ENCODE peak calls at places on chromosomes 3 and 15, in five cellular contexts. One of them, this sample, is unnamed.
A peak's percentile ranks its signal among the peaks of the same experiment; 100 is the strongest.

GRCh38 chr3:45154641-45155147 is 8.5 kb upstream of the CDCP1 start:
- DNase-seq in GM23248: peak; percentile 92
- DNase-seq in CD8-positive, alpha-beta memory T cell: no peak
- DNase-seq in IMR-90: peak; percentile 69
- DNase-seq in mesendoderm: no peak
- DNase-seq in this sample: peak; percentile 95

GRCh38 chr3:57163751-57164150 is 1.4 kb downstream of the IL17RD start:
- DNase-seq in GM23248: peak; percentile 54
- DNase-seq in CD8-positive, alpha-beta memory T cell: no peak
- DNase-seq in IMR-90: no peak
- DNase-seq in mesendoderm: peak; percentile 41
- DNase-seq in this sample: peak; percentile 35

GRCh38 chr15:80856809-80857377 is 77.7 kb downstream of the CEMIP start:
- DNase-seq in GM23248: peak; percentile 48
- DNase-seq in CD8-positive, alpha-beta memory T cell: no peak
- DNase-seq in IMR-90: no peak
- DNase-seq in mesendoderm: peak; percentile 44
- DNase-seq in this sample: no peak

GRCh38 chr3:105039004-105039403 is 327.7 kb upstream of the ALCAM start:
- DNase-seq in GM23248: no peak
- DNase-seq in CD8-positive, alpha-beta memory T cell: no peak
- DNase-seq in IMR-90: no peak
- DNase-seq in mesendoderm: no peak
- DNase-seq in this sample: no peak

GRCh38 chr3:100042144-100042543 is 72.2 kb downstream of the FILIP1L start:
- DNase-seq in GM23248: peak; percentile 91
- DNase-seq in CD8-positive, alpha-beta memory T cell: no peak
- DNase-seq in IMR-90: peak; percentile 93
- DNase-seq in mesendoderm: no peak
- DNase-seq in this sample: peak; percentile 91

GRCh38 chr3:136193273-136194043 is 2.7 kb downstream of the MSL2 start:
- DNase-seq in GM23248: peak; percentile 38
- DNase-seq in CD8-positive, alpha-beta memory T cell: no peak
- DNase-seq in IMR-90: no peak
- DNase-seq in mesendoderm: peak; percentile 50
- DNase-seq in this sample: peak; percentile 35

GRCh38 chr15:78928616-78929093 is 16.2 kb downstream of the CTSH start:
- DNase-seq in GM23248: no peak
- DNase-seq in CD8-positive, alpha-beta memory T cell: no peak
- DNase-seq in IMR-90: no peak
- DNase-seq in mesendoderm: no peak
- DNase-seq in this sample: no peak

GRCh38 chr3:160643994-160644393 is 33.0 kb upstream of the ARL14 start:
- DNase-seq in GM23248: peak; percentile 41
- DNase-seq in CD8-positive, alpha-beta memory T cell: no peak
- DNase-seq in IMR-90: peak; percentile 17
- DNase-seq in mesendoderm: peak; percentile 19
- DNase-seq in this sample: no peak

GRCh38 chr15:56242576-56243116 is 1.0 kb downstream of the RFX7 start:
- DNase-seq in GM23248: peak; percentile 32
- DNase-seq in CD8-positive, alpha-beta memory T cell: no peak
- DNase-seq in IMR-90: no peak
- DNase-seq in mesendoderm: no peak
- DNase-seq in this sample: peak; percentile 22

GRCh38 chr3:114651555-114651954 is 357.7 kb downstream of the TIGIT start:
- DNase-seq in GM23248: no peak
- DNase-seq in CD8-positive, alpha-beta memory T cell: no peak
- DNase-seq in IMR-90: no peak
- DNase-seq in mesendoderm: no peak
- DNase-seq in this sample: no peak

GRCh38 chr3:72287941-72288340 is 503.0 kb upstream of the PROK2 start:
- DNase-seq in GM23248: no peak
- DNase-seq in CD8-positive, alpha-beta memory T cell: no peak
- DNase-seq in IMR-90: no peak
- DNase-seq in mesendoderm: no peak
- DNase-seq in this sample: peak; percentile 31

GRCh38 chr15:84722628-84723027 is 6.7 kb upstream of the SEC11A start:
- DNase-seq in GM23248: no peak
- DNase-seq in CD8-positive, alpha-beta memory T cell: no peak
- DNase-seq in IMR-90: no peak
- DNase-seq in mesendoderm: no peak
- DNase-seq in this sample: peak; percentile 29

GRCh38 chr3:185200639-185201038 is 47.8 kb upstream of the C3orf70 start:
- DNase-seq in GM23248: peak; percentile 85
- DNase-seq in CD8-positive, alpha-beta memory T cell: no peak
- DNase-seq in IMR-90: peak; percentile 79
- DNase-seq in mesendoderm: no peak
- DNase-seq in this sample: peak; percentile 95

GRCh38 chr3:20622304-20622703 is 436.3 kb upstream of the SGO1 start:
- DNase-seq in GM23248: peak; percentile 95
- DNase-seq in CD8-positive, alpha-beta memory T cell: no peak
- DNase-seq in IMR-90: peak; percentile 72
- DNase-seq in mesendoderm: no peak
- DNase-seq in this sample: peak; percentile 3

GRCh38 chr15:84947947-84948830 is 33.5 kb upstream of the PDE8A start:
- DNase-seq in GM23248: peak; percentile 97
- DNase-seq in CD8-positive, alpha-beta memory T cell: no peak
- DNase-seq in IMR-90: peak; percentile 96
- DNase-seq in mesendoderm: no peak
- DNase-seq in this sample: peak; percentile 77

GRCh38 chr3:147712357-147712756 is 303.2 kb downstream of the ZIC1 start:
- DNase-seq in GM23248: no peak
- DNase-seq in CD8-positive, alpha-beta memory T cell: no peak
- DNase-seq in IMR-90: no peak
- DNase-seq in mesendoderm: peak; percentile 4
- DNase-seq in this sample: no peak

GRCh38 chr15:59296181-59296617 is 76.5 kb downstream of the MYO1E start:
- DNase-seq in GM23248: peak; percentile 92
- DNase-seq in CD8-positive, alpha-beta memory T cell: no peak
- DNase-seq in IMR-90: peak; percentile 86
- DNase-seq in mesendoderm: no peak
- DNase-seq in this sample: peak; percentile 42

GRCh38 chr15:88185584-88185983 is 71.0 kb downstream of the NTRK3 start:
- DNase-seq in GM23248: no peak
- DNase-seq in CD8-positive, alpha-beta memory T cell: no peak
- DNase-seq in IMR-90: no peak
- DNase-seq in mesendoderm: no peak
- DNase-seq in this sample: no peak

GRCh38 chr3:118607915-118608820 is 426.5 kb downstream of the IGSF11 start:
- DNase-seq in GM23248: no peak
- DNase-seq in CD8-positive, alpha-beta memory T cell: no peak
- DNase-seq in IMR-90: no peak
- DNase-seq in mesendoderm: no peak
- DNase-seq in this sample: no peak

GRCh38 chr3:106117490-106117858 is 248.7 kb upstream of the CBLB start:
- DNase-seq in GM23248: no peak
- DNase-seq in CD8-positive, alpha-beta memory T cell: no peak
- DNase-seq in IMR-90: no peak
- DNase-seq in mesendoderm: no peak
- DNase-seq in this sample: peak; percentile 43

GRCh38 chr3:114674041-114674440 is 380.2 kb downstream of the TIGIT start:
- DNase-seq in GM23248: no peak
- DNase-seq in CD8-positive, alpha-beta memory T cell: no peak
- DNase-seq in IMR-90: peak; percentile 70
- DNase-seq in mesendoderm: no peak
- DNase-seq in this sample: peak; percentile 42

GRCh38 chr15:31815411-31816155 is 214.7 kb upstream of the CHRNA7 start:
- DNase-seq in GM23248: no peak
- DNase-seq in CD8-positive, alpha-beta memory T cell: no peak
- DNase-seq in IMR-90: no peak
- DNase-seq in mesendoderm: no peak
- DNase-seq in this sample: no peak

GRCh38 chr15:68638953-68639500 is 60.2 kb downstream of the CORO2B start:
- DNase-seq in GM23248: peak; percentile 79
- DNase-seq in CD8-positive, alpha-beta memory T cell: no peak
- DNase-seq in IMR-90: peak; percentile 57
- DNase-seq in mesendoderm: no peak
- DNase-seq in this sample: peak; percentile 15

GRCh38 chr15:68639926-68640600 is 61.3 kb downstream of the CORO2B start:
- DNase-seq in GM23248: peak; percentile 67
- DNase-seq in CD8-positive, alpha-beta memory T cell: no peak
- DNase-seq in IMR-90: no peak
- DNase-seq in mesendoderm: no peak
- DNase-seq in this sample: peak; percentile 58

GRCh38 chr15:68641376-68641775 is 62.6 kb downstream of the CORO2B start:
- DNase-seq in GM23248: no peak
- DNase-seq in CD8-positive, alpha-beta memory T cell: no peak
- DNase-seq in IMR-90: no peak
- DNase-seq in mesendoderm: no peak
- DNase-seq in this sample: no peak

GRCh38 chr15:68642491-68642845 is 63.7 kb downstream of the CORO2B start:
- DNase-seq in GM23248: no peak
- DNase-seq in CD8-positive, alpha-beta memory T cell: no peak
- DNase-seq in IMR-90: peak; percentile 65
- DNase-seq in mesendoderm: peak; percentile 92
- DNase-seq in this sample: no peak

DNA sequence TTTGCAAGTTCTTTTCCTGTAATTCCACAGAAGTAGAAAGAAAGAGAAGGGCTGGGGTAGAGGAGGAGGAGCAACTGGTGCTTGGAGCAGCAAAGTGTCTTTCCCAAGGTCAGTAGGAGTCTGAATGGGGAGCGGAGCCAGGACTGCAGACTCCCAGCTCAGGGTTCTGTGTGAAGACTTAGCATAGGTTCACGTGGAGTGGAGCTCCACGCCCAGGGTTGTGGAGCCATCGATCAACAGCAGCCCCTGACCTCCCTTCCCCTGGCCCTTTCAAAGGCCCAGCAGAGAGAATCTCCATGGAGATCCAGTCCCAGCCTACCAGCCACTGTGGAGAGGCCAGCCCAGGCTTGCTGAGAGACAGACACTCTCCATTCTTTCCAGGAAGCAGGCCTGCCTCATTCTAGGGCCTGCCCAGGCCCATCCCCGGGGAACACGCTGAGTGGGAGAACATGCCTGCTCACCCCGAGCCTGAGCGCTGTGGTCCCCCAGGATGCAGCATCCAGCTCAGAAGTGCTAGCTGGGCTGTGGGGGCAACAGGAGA is 62.1 kb downstream of the CORO2B start:
- DNase-seq in GM23248: peak; percentile 40
- DNase-seq in CD8-positive, alpha-beta memory T cell: no peak
- DNase-seq in IMR-90: no peak
- DNase-seq in mesendoderm: no peak
- DNase-seq in this sample: peak; percentile 89
- H3K4me1 ChIP-seq in GM23248: peaks cover 65% of the 10 kb centered on the region
- H3K4me1 ChIP-seq in CD8-positive, alpha-beta memory T cell: no peaks in the 10 kb centered on the region
- H3K4me1 ChIP-seq in IMR-90: peaks cover 57% of the 10 kb centered on the region
- H3K4me1 ChIP-seq in mesendoderm: peaks cover 3% of the 10 kb centered on the region
- H3K4me1 ChIP-seq in this sample: peaks cover 61% of the 10 kb centered on the region

GRCh38 chr3:112629425-112629824 is 11.5 kb downstream of the CCDC80 start:
- DNase-seq in GM23248: peak; percentile 96
- DNase-seq in CD8-positive, alpha-beta memory T cell: no peak
- DNase-seq in IMR-90: peak; percentile 93
- DNase-seq in mesendoderm: peak; percentile 84
- DNase-seq in this sample: peak; percentile 72
- H3K4me1 ChIP-seq in GM23248: peaks cover 89% of the 10 kb centered on the region
- H3K4me1 ChIP-seq in CD8-positive, alpha-beta memory T cell: no peaks in the 10 kb centered on the region
- H3K4me1 ChIP-seq in IMR-90: peaks cover 9% of the 10 kb centered on the region
- H3K4me1 ChIP-seq in mesendoderm: peaks cover 4% of the 10 kb centered on the region
- H3K4me1 ChIP-seq in this sample: peaks cover 9% of the 10 kb centered on the region

GRCh38 chr3:127428344-127429001 is 140.6 kb upstream of the PRR20G start:
- DNase-seq in GM23248: no peak
- DNase-seq in CD8-positive, alpha-beta memory T cell: no peak
- DNase-seq in IMR-90: no peak
- DNase-seq in mesendoderm: peak; percentile 28
- DNase-seq in this sample: peak; percentile 14

GRCh38 chr3:127427666-127428065 is 139.8 kb upstream of the PRR20G start:
- DNase-seq in GM23248: no peak
- DNase-seq in CD8-positive, alpha-beta memory T cell: no peak
- DNase-seq in IMR-90: no peak
- DNase-seq in mesendoderm: no peak
- DNase-seq in this sample: peak; percentile 15

GRCh38 chr3:127426444-127427168 is 138.8 kb upstream of the PRR20G start:
- DNase-seq in GM23248: no peak
- DNase-seq in CD8-positive, alpha-beta memory T cell: no peak
- DNase-seq in IMR-90: no peak
- DNase-seq in mesendoderm: peak; percentile 34
- DNase-seq in this sample: no peak

GRCh38 chr3:127425505-127426443 is 137.9 kb upstream of the PRR20G start:
- DNase-seq in GM23248: no peak
- DNase-seq in CD8-positive, alpha-beta memory T cell: no peak
- DNase-seq in IMR-90: no peak
- DNase-seq in mesendoderm: no peak
- DNase-seq in this sample: no peak

DNA sequence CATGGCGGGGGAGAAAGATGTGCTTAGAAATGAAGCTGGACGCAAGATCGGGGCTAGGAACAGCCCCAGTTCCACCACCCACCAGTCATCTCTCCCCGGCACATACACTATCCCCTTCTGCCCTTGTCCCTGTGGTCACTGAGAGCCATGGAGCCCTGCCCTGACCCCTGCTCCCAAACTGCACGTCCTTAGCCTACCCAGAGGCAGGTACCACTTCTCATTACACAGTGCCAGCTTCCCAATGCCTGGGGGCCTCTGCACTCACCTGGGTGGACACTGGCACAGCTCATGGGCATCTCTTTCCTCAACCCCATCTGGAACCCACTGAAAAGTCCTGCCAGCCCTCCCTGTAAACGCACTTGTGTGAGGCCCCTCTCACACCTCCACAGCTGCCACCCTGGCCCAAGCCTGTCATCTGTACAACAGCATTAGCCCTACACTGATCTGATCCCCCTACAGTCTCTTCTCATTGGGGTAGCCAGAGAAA is 139.4 kb upstream of the PRR20G start:
- DNase-seq in GM23248: no peak
- DNase-seq in CD8-positive, alpha-beta memory T cell: no peak
- DNase-seq in IMR-90: no peak
- DNase-seq in mesendoderm: no peak
- DNase-seq in this sample: no peak
- H3K4me1 ChIP-seq in GM23248: no peaks in the 10 kb centered on the region
- H3K4me1 ChIP-seq in CD8-positive, alpha-beta memory T cell: no peaks in the 10 kb centered on the region
- H3K4me1 ChIP-seq in IMR-90: no peaks in the 10 kb centered on the region
- H3K4me1 ChIP-seq in mesendoderm: no peaks in the 10 kb centered on the region
- H3K4me1 ChIP-seq in this sample: peaks cover 19% of the 10 kb centered on the region

DNA sequence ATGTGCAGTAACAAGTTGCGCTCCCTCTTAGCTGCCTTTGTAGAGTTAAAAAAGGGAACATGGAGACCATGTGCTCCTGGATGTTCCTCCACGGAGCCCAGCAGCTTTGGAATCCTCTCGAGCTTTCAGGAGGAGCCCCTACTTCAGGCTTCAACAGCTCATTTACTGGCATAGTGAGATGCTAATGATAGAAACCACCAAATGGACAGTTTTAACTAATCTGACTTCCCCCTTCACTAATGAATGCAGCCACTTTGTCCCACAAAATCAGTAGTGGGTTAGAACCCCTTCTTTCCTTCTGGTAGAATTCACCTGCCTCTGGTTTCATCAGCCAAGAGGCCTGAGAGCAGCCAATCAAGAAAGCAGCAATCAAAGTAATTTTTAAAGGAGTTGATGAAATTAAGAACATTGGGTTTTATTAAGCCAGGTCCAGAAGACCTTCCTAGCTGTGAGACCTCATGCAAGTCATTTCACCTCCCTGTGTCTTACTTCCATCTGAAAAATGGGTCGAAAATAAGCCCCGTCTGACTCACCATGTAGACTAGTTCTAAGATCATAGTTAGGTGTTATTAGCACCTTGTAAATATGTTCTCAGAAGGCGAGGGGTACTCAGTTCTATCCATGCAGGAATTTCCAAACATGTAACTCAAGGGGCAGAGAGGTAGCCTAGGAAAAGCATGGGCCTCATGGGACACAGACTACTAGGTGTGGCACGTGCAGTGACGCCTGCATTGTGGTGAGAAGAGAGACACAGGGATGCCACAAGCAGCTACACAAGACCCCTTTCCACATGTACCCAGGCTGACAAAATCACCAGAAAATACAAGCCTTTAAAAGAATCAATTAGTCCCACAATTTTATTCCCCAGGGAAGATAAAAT is 179.7 kb upstream of the LPP start:
- DNase-seq in GM23248: no peak
- DNase-seq in CD8-positive, alpha-beta memory T cell: no peak
- DNase-seq in IMR-90: no peak
- DNase-seq in mesendoderm: no peak
- DNase-seq in this sample: no peak
- H3K4me1 ChIP-seq in GM23248: peaks cover 15% of the 10 kb centered on the region
- H3K4me1 ChIP-seq in CD8-positive, alpha-beta memory T cell: peaks cover 40% of the 10 kb centered on the region
- H3K4me1 ChIP-seq in IMR-90: peaks cover 3% of the 10 kb centered on the region
- H3K4me1 ChIP-seq in mesendoderm: peaks cover 3% of the 10 kb centered on the region
- H3K4me1 ChIP-seq in this sample: peaks cover 5% of the 10 kb centered on the region